ENCODE peak calls at places on chromosome 13, in ten cellular contexts. O is tibial artery; Q is suprapubic skin; Z is testis; J is aorta; N is CD8-positive, alpha-beta T cell; I is transverse colon; K is tibial nerve; B is fibroblast of lung; S is cardiac muscle cell. G is an unnamed sample.

GRCh38 chr13:41587490-41587889 is 130.1 kb downstream of the RGCC start:
- DNase-seq in O (no peak), J (no peak), I (no peak), N (no peak), Q (no peak), Z (no peak), B (no peak), S (no peak), K (no peak), G (no peak)

GRCh38 chr13:42041684-42042035 is 6.8 kb upstream of the DGKH start:
- DNase-seq in N (no peak), Z (peak; percentile 72), I (peak; percentile 62), O (peak; percentile 83), Q (no peak), S (peak; percentile 74), B (peak; percentile 71), J (peak; percentile 69), K (peak; percentile 49), G (peak; percentile 46)

GRCh38 chr13:23921451-23921888 is 24.2 kb upstream of the C1QTNF9B start:
- DNase-seq in N (no peak), I (no peak), J (no peak), S (peak; percentile 77), B (peak; percentile 66), K (peak; percentile 27), Q (no peak), O (no peak), Z (no peak), G (peak; percentile 52)

GRCh38 chr13:30395192-30396158 is 26.8 kb upstream of the UBE2L5 start:
- DNase-seq in B (peak; percentile 97), S (peak; percentile 98), K (peak; percentile 98), Q (peak; percentile 99), J (peak; percentile 95), I (peak; percentile 96), O (peak; percentile 97), N (peak; percentile 44), Z (peak; percentile 95), G (peak; percentile 97)

GRCh38 chr13:50693755-50694154 is 149.7 kb downstream of the DLEU7 start:
- DNase-seq in N (no peak), B (no peak), Q (no peak), I (no peak), O (no peak), J (peak; percentile 52), S (peak; percentile 73), Z (peak; percentile 52), K (no peak), G (peak; percentile 8)

GRCh38 chr13:37534181-37534580 is 64.4 kb downstream of the POSTN start:
- DNase-seq in I (no peak), O (no peak), K (no peak), S (peak; percentile 7), Z (no peak), J (no peak), Q (no peak), N (no peak), B (peak; percentile 84), G (no peak)

GRCh38 chr13:90793261-90793785 is 554.2 kb upstream of the MIR17HG start:
- DNase-seq in Z (no peak), S (peak; percentile 16), Q (no peak), O (no peak), N (no peak), J (no peak), B (peak; percentile 9), I (no peak), K (no peak), G (no peak)

GRCh38 chr13:99992376-99992775 is 10.8 kb downstream of the ZIC2 start:
- DNase-seq in N (no peak), B (no peak), Z (no peak), K (no peak), S (no peak), Q (no peak), J (no peak), I (no peak), O (no peak), G (no peak)

GRCh38 chr13:19596960-19597361 is 35.6 kb upstream of the TPTE2 start:
- DNase-seq in I (no peak), B (peak; percentile 60), S (peak; percentile 13), N (no peak), Q (no peak), K (no peak), J (no peak), Z (no peak), O (no peak), G (no peak)
- H3K4me1 ChIP-seq in I (peaks cover 5% of the 10 kb centered on the region), B (peaks cover 7% of the 10 kb centered on the region), S (no peaks in the 10 kb centered on the region), N (no peaks in the 10 kb centered on the region), Q (peaks cover 5% of the 10 kb centered on the region), K (no peaks in the 10 kb centered on the region), J (no peaks in the 10 kb centered on the region), Z (no peaks in the 10 kb centered on the region), O (no peaks in the 10 kb centered on the region), G (no peaks in the 10 kb centered on the region)

GRCh38 chr13:28333204-28333900 is 161.6 kb downstream of the FLT1 start:
- DNase-seq in Z (no peak), I (no peak), K (no peak), S (no peak), O (no peak), Q (no peak), N (no peak), B (no peak), J (no peak), G (no peak)

GRCh38 chr13:28327761-28328607 is 166.9 kb downstream of the FLT1 start:
- DNase-seq in I (no peak), S (no peak), B (no peak), N (no peak), O (no peak), Z (peak; percentile 49), Q (no peak), J (no peak), K (no peak), G (no peak)

GRCh38 chr13:28326081-28326480 is 168.8 kb downstream of the FLT1 start:
- DNase-seq in K (no peak), B (no peak), Z (no peak), Q (no peak), J (no peak), S (no peak), I (no peak), O (no peak), N (no peak), G (no peak)

GRCh38 chr13:28325022-28325421 is 169.9 kb downstream of the FLT1 start:
- DNase-seq in I (no peak), O (no peak), N (no peak), B (no peak), Q (no peak), K (no peak), J (no peak), Z (no peak), S (peak; percentile 48), G (no peak)

GRCh38 chr13:28329395-28330158 is 165.4 kb downstream of the FLT1 start:
- DNase-seq in S (peak; percentile 93), N (no peak), Z (peak; percentile 42), K (no peak), B (peak; percentile 85), J (peak; percentile 46), Q (no peak), O (no peak), I (no peak), G (no peak)
- H3K36me3 ChIP-seq in S (no peaks in the 10 kb centered on the region), N (no peaks in the 10 kb centered on the region), Z (no peaks in the 10 kb centered on the region), K (no peaks in the 10 kb centered on the region), B (no peaks in the 10 kb centered on the region), J (no peaks in the 10 kb centered on the region), Q (no peaks in the 10 kb centered on the region), O (no peaks in the 10 kb centered on the region), I (no peaks in the 10 kb centered on the region), G (no peaks in the 10 kb centered on the region)

GRCh38 chr13:98544105-98544710 is 32.7 kb downstream of the STK24 start:
- DNase-seq in Q (no peak), Z (no peak), K (no peak), B (no peak), O (no peak), J (no peak), I (no peak), S (no peak), N (no peak), G (peak; percentile 82)

GRCh38 chr13:98541701-98542203 is 35.2 kb downstream of the STK24 start:
- DNase-seq in N (no peak), O (no peak), K (no peak), J (no peak), S (no peak), Q (no peak), Z (no peak), I (no peak), B (no peak), G (peak; percentile 94)

GRCh38 chr13:98543380-98544104 is 33.4 kb downstream of the STK24 start:
- DNase-seq in I (no peak), O (no peak), Q (no peak), S (no peak), K (no peak), N (no peak), J (no peak), Z (no peak), B (no peak), G (no peak)

GRCh38 chr13:98541211-98541610 is 35.7 kb downstream of the STK24 start:
- DNase-seq in J (no peak), Z (no peak), S (peak; percentile 21), O (peak; percentile 21), N (no peak), Q (no peak), B (no peak), I (no peak), K (no peak), G (no peak)

DNA sequence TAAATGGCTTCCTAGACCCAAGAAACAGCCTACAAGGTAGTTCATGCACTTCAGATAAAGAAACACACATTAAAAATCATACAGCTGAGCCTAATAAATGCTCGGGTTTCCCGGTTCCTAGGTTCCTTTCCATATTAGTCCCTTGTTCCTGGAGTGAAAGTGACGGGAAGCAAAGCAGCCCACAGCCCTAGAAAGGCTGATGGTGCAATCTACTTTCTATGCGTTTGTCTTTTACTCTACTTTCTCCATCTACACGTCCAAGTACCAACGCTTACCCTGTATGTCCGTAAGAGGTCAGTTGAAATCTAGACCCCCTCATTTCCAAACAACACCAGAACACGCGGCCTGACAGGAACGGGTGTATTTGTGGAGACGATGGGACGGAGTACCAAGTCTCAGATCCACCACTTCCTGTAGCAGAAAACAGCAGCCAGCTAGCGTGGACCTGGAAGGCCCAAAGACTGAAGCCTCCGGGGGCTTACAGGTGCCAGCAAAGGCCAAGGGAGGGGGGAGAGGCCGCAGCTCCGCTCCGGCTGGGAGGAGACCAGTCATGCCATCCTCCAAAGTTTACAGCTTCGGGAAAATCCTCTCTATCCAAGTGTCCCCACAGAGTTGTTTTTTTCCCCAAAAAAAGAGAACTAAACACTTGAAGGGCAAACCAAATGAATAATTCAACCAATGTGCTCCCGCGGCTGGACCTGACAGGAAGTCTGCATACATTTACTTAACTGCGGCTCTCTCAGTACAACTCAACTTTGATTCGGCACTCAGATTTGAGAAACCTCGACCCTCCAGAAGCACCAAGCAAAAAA is 34.1 kb downstream of the STK24 start:
- DNase-seq in B (no peak), K (no peak), O (peak; percentile 64), J (no peak), Q (no peak), N (no peak), S (no peak), Z (no peak), I (no peak), G (no peak)
- H3K4me1 ChIP-seq in B (peaks cover 35% of the 10 kb centered on the region), K (no peaks in the 10 kb centered on the region), O (no peaks in the 10 kb centered on the region), J (peaks cover 2% of the 10 kb centered on the region), Q (peaks cover 72% of the 10 kb centered on the region), N (peaks cover 68% of the 10 kb centered on the region), S (peaks cover 40% of the 10 kb centered on the region), Z (peaks cover 38% of the 10 kb centered on the region), I (peaks cover 39% of the 10 kb centered on the region), G (peaks cover 30% of the 10 kb centered on the region)

DNA sequence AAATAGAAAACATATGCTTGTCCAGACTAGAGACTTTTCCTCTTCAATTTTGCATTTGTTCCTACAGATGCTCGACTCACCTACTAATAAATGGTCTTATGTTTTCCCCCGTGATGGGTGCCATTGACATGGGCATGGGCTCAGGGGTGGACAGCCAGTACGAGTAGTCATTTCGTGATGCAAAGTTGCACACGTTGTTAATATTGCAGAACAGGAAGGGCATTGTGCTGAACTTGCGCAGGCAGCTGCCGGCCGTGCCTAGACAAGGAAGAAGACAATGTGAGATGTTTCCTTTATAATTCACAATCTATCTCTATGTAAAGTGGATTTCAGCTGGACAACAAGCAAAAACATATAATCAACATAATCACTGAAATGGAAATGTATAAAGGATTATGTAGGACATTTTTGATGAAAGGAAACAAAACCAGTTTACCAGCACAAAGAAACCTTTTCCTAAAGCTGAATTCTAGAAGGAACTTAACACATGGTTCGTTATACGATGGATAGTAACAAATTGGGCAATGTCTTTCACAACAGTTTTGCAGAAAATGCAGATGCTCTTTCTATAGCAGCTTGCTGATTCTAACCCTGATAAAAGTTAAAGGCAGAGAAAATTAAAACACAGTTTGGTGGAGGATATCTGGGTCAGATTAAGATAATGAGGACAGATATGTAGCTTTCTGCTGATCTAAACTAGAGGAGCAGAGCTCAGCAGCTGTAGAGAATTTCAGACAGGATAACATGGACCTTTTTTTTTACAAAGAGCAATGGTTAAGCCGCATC is 145.7 kb downstream of the COL4A1 start:
- DNase-seq in B (no peak), N (no peak), K (peak; percentile 24), S (no peak), O (no peak), Z (peak; percentile 22), Q (no peak), J (peak; percentile 68), I (no peak), G (no peak)
- H3K36me3 ChIP-seq in B (peaks cover 8% of the 10 kb centered on the region), N (no peaks in the 10 kb centered on the region), K (peaks cover 11% of the 10 kb centered on the region), S (peaks cover 7% of the 10 kb centered on the region), O (peaks cover 97% of the 10 kb centered on the region), Z (no peaks in the 10 kb centered on the region), Q (peaks cover 21% of the 10 kb centered on the region), J (peaks cover 18% of the 10 kb centered on the region), I (no peaks in the 10 kb centered on the region), G (no peaks in the 10 kb centered on the region)

G was measured in small intestine.